ENCODE peak calls at places on chromosomes 3 and 15, in ten cellular contexts. One of them, this sample, is unnamed.
A peak's percentile ranks its signal among the peaks of the same experiment; 100 is the strongest.

GRCh38 chr15:70669006-70669602 is 94.3 kb downstream of the UACA start:
- DNase-seq in pancreas: no peak
- DNase-seq in IMR-90: no peak
- DNase-seq in lower lobe of right lung: no peak
- DNase-seq in breast epithelium: no peak
- DNase-seq in stomach: no peak
- DNase-seq in hepatocyte: no peak
- DNase-seq in suprapubic skin: no peak
- DNase-seq in CD4-positive, alpha-beta T cell: no peak
- DNase-seq in fibroblast of lung: no peak
- DNase-seq in this sample: no peak

GRCh38 chr15:92920595-92921169 is 20.6 kb downstream of the CHD2 start:
- DNase-seq in lower lobe of right lung: no peak
- DNase-seq in suprapubic skin: no peak
- DNase-seq in CD4-positive, alpha-beta T cell: no peak
- DNase-seq in pancreas: no peak
- DNase-seq in breast epithelium: no peak
- DNase-seq in hepatocyte: no peak
- DNase-seq in stomach: no peak
- DNase-seq in fibroblast of lung: no peak
- DNase-seq in IMR-90: no peak
- DNase-seq in this sample: no peak

GRCh38 chr3:76938962-76939361 is 100.9 kb upstream of the ROBO2 start:
- DNase-seq in CD4-positive, alpha-beta T cell: no peak
- DNase-seq in IMR-90: no peak
- DNase-seq in suprapubic skin: no peak
- DNase-seq in fibroblast of lung: no peak
- DNase-seq in hepatocyte: no peak
- DNase-seq in stomach: no peak
- DNase-seq in breast epithelium: no peak
- DNase-seq in pancreas: no peak
- DNase-seq in lower lobe of right lung: no peak
- DNase-seq in this sample: no peak

GRCh38 chr3:78878011-78878410 is 889.8 kb downstream of the ROBO1 start:
- DNase-seq in lower lobe of right lung: no peak
- DNase-seq in fibroblast of lung: peak; percentile 89
- DNase-seq in hepatocyte: no peak
- DNase-seq in CD4-positive, alpha-beta T cell: no peak
- DNase-seq in breast epithelium: no peak
- DNase-seq in suprapubic skin: no peak
- DNase-seq in pancreas: no peak
- DNase-seq in IMR-90: peak; percentile 80
- DNase-seq in stomach: no peak
- DNase-seq in this sample: peak; percentile 41

GRCh38 chr3:154522031-154522430 is 92.0 kb upstream of the GPR149 start:
- DNase-seq in breast epithelium: no peak
- DNase-seq in stomach: no peak
- DNase-seq in hepatocyte: no peak
- DNase-seq in IMR-90: no peak
- DNase-seq in lower lobe of right lung: no peak
- DNase-seq in CD4-positive, alpha-beta T cell: no peak
- DNase-seq in pancreas: no peak
- DNase-seq in suprapubic skin: no peak
- DNase-seq in fibroblast of lung: no peak
- DNase-seq in this sample: no peak

GRCh38 chr15:79896634-79897379 is at the start of gene MTHFS:
- DNase-seq in CD4-positive, alpha-beta T cell: peak; percentile 74
- DNase-seq in hepatocyte: peak; percentile 92
- DNase-seq in pancreas: peak; percentile 86
- DNase-seq in breast epithelium: peak; percentile 73
- DNase-seq in fibroblast of lung: peak; percentile 74
- DNase-seq in stomach: peak; percentile 81
- DNase-seq in lower lobe of right lung: peak; percentile 91
- DNase-seq in IMR-90: peak; percentile 56
- DNase-seq in suprapubic skin: peak; percentile 84
- DNase-seq in this sample: no peak

GRCh38 chr3:51682079-51682478 is 11.0 kb downstream of the TEX264 start:
- DNase-seq in suprapubic skin: no peak
- DNase-seq in fibroblast of lung: peak; percentile 74
- DNase-seq in stomach: peak; percentile 56
- DNase-seq in IMR-90: peak; percentile 88
- DNase-seq in breast epithelium: no peak
- DNase-seq in hepatocyte: peak; percentile 87
- DNase-seq in lower lobe of right lung: no peak
- DNase-seq in pancreas: peak; percentile 21
- DNase-seq in CD4-positive, alpha-beta T cell: peak; percentile 62
- DNase-seq in this sample: peak; percentile 67

GRCh38 chr3:146540236-146540635 is 4.2 kb downstream of the PLSCR1 start:
- DNase-seq in CD4-positive, alpha-beta T cell: no peak
- DNase-seq in pancreas: no peak
- DNase-seq in hepatocyte: no peak
- DNase-seq in breast epithelium: no peak
- DNase-seq in suprapubic skin: no peak
- DNase-seq in fibroblast of lung: no peak
- DNase-seq in stomach: no peak
- DNase-seq in lower lobe of right lung: no peak
- DNase-seq in IMR-90: no peak
- DNase-seq in this sample: no peak

GRCh38 chr3:60890226-60890625 is 361.0 kb downstream of the FHIT start:
- DNase-seq in lower lobe of right lung: no peak
- DNase-seq in stomach: no peak
- DNase-seq in breast epithelium: no peak
- DNase-seq in CD4-positive, alpha-beta T cell: no peak
- DNase-seq in IMR-90: no peak
- DNase-seq in fibroblast of lung: no peak
- DNase-seq in hepatocyte: no peak
- DNase-seq in suprapubic skin: no peak
- DNase-seq in pancreas: peak; percentile 11
- DNase-seq in this sample: no peak

DNA sequence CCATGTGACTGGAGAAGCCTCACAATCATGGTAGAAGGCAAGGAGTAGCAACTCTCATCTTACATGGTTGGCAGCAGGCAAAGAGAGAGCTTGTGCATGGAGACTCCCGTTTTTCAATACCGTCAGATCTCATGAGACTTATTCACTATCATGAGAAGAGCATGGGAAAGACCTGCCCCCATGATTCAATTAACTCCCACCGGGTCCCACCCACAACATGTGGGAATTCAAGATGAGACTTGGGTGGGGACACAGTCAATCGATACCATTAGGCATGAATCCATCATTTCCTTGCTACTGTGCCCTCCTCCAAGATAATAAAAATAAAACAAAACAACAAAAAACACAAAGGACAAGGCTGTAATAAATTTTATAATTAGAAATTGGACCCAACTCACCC is 384.7 kb upstream of the MEIS2 start:
- DNase-seq in CD4-positive, alpha-beta T cell: no peak
- DNase-seq in suprapubic skin: no peak
- DNase-seq in pancreas: no peak
- DNase-seq in stomach: no peak
- DNase-seq in breast epithelium: no peak
- DNase-seq in IMR-90: no peak
- DNase-seq in lower lobe of right lung: no peak
- DNase-seq in fibroblast of lung: no peak
- DNase-seq in hepatocyte: no peak
- DNase-seq in this sample: no peak
- TF ChIP-seq CTCF in CD4-positive, alpha-beta T cell: no peak
- TF ChIP-seq CTCF in suprapubic skin: no peak
- TF ChIP-seq CTCF in pancreas: no peak
- TF ChIP-seq CTCF in stomach: no peak
- TF ChIP-seq CTCF in breast epithelium: no peak
- TF ChIP-seq CTCF in IMR-90: no peak
- TF ChIP-seq CTCF in lower lobe of right lung: no peak
- TF ChIP-seq CTCF in fibroblast of lung: no peak
- TF ChIP-seq CTCF in hepatocyte: no peak
- TF ChIP-seq CTCF in this sample: no peak

GRCh38 chr15:67224889-67225288 is 29.6 kb downstream of the AAGAB start:
- DNase-seq in IMR-90: no peak
- DNase-seq in hepatocyte: peak; percentile 7
- DNase-seq in lower lobe of right lung: no peak
- DNase-seq in pancreas: no peak
- DNase-seq in fibroblast of lung: no peak
- DNase-seq in stomach: no peak
- DNase-seq in suprapubic skin: no peak
- DNase-seq in breast epithelium: no peak
- DNase-seq in CD4-positive, alpha-beta T cell: no peak
- DNase-seq in this sample: no peak
- H3K27ac ChIP-seq in IMR-90: no peak overlapping the region
- H3K27ac ChIP-seq in hepatocyte: no peak overlapping the region
- H3K27ac ChIP-seq in lower lobe of right lung: no peak overlapping the region
- H3K27ac ChIP-seq in pancreas: no peak overlapping the region
- H3K27ac ChIP-seq in fibroblast of lung: peak overlapping the region; percentile 3
- H3K27ac ChIP-seq in stomach: no peak overlapping the region
- H3K27ac ChIP-seq in suprapubic skin: no peak overlapping the region
- H3K27ac ChIP-seq in breast epithelium: no peak overlapping the region
- H3K27ac ChIP-seq in CD4-positive, alpha-beta T cell: no peak overlapping the region
- H3K27ac ChIP-seq in this sample: no peak overlapping the region

DNA sequence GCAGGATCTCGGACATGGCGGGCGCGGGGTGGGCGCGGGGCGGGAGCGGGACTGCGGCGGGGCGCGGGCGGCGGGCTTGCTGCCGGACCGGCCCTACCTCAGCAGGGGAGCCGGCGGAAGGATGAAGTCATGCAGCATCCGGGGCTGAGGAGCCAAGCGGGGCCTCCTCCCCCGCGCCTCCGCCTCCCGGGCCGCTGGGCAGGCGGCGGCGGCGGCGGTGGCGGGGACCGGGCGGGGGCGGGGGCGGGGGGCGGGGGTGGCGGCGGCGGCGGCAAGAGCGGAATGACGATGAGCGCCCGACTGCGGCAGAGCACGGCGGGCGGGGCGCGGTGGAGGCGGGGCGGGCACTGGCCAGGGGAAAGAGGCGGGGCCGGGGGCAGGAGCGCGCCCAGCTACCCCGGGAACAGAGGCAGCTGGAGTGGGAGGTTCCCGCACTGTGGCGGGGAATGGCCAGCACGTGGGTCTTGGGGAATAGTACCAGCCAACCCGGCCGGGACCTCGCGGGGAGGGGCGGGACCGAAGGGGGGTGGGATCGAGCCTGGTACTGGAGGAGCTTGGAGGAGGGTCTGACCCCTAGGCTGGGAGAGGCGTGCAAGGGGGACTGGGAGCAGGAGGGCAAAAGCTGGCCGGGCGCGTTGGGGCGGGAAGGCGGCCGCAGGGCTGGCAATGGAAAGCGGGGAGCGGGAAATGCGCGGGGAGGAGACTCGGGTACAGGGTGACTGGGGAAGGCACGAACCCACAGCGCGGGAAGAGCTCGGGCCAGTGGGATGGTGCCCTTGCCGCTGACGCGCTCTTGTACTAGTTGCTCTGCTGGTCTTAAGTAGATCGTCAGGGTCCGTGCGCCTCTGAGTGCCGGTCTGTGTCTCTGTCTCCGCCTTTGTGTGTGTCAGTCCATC is at the start of gene CAMK2N2:
- DNase-seq in lower lobe of right lung: peak; percentile 61
- DNase-seq in IMR-90: peak; percentile 47
- DNase-seq in fibroblast of lung: peak; percentile 60
- DNase-seq in pancreas: peak; percentile 99
- DNase-seq in breast epithelium: no peak
- DNase-seq in suprapubic skin: no peak
- DNase-seq in hepatocyte: peak; percentile 69
- DNase-seq in stomach: peak; percentile 63
- DNase-seq in CD4-positive, alpha-beta T cell: no peak
- DNase-seq in this sample: no peak
- H3K27me3 ChIP-seq in lower lobe of right lung: peaks cover 67% of the 10 kb centered on the region
- H3K27me3 ChIP-seq in IMR-90: peaks cover 37% of the 10 kb centered on the region
- H3K27me3 ChIP-seq in fibroblast of lung: peaks cover 32% of the 10 kb centered on the region
- H3K27me3 ChIP-seq in pancreas: no peaks in the 10 kb centered on the region
- H3K27me3 ChIP-seq in breast epithelium: peaks cover 29% of the 10 kb centered on the region
- H3K27me3 ChIP-seq in suprapubic skin: peaks cover 66% of the 10 kb centered on the region
- H3K27me3 ChIP-seq in hepatocyte: peaks cover 58% of the 10 kb centered on the region
- H3K27me3 ChIP-seq in stomach: peaks cover 9% of the 10 kb centered on the region
- H3K27me3 ChIP-seq in CD4-positive, alpha-beta T cell: peaks cover 37% of the 10 kb centered on the region
- H3K27me3 ChIP-seq in this sample: peaks cover 31% of the 10 kb centered on the region

DNA sequence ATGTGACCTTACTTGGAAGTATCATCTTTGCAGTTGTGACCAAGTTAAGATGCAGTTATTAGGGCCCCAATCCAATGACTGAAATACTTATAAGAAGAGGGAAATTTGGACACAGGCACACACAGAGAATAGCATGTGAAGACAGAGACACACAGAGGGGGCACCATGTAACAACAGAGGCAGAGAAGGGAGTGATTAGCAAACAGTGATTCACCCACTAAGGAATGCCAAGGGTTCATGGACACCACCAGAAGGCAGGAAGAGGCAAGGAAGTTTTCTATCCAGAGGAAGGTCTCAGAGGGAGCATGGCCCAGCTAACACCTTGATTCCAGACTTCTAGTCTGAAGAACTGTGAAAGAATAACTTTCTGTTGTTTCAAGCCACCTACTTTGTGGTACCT is 25.0 kb downstream of the SIDT1 start:
- DNase-seq in suprapubic skin: no peak
- DNase-seq in stomach: no peak
- DNase-seq in breast epithelium: no peak
- DNase-seq in pancreas: no peak
- DNase-seq in lower lobe of right lung: no peak
- DNase-seq in fibroblast of lung: peak; percentile 39
- DNase-seq in IMR-90: peak; percentile 21
- DNase-seq in hepatocyte: peak; percentile 36
- DNase-seq in CD4-positive, alpha-beta T cell: no peak
- DNase-seq in this sample: no peak
- TF ChIP-seq CTCF in suprapubic skin: no peak
- TF ChIP-seq CTCF in stomach: no peak
- TF ChIP-seq CTCF in breast epithelium: no peak
- TF ChIP-seq CTCF in pancreas: no peak
- TF ChIP-seq CTCF in lower lobe of right lung: no peak
- TF ChIP-seq CTCF in fibroblast of lung: no peak
- TF ChIP-seq CTCF in IMR-90: no peak
- TF ChIP-seq CTCF in hepatocyte: peak; percentile 6
- TF ChIP-seq CTCF in CD4-positive, alpha-beta T cell: no peak
- TF ChIP-seq CTCF in this sample: no peak

DNA sequence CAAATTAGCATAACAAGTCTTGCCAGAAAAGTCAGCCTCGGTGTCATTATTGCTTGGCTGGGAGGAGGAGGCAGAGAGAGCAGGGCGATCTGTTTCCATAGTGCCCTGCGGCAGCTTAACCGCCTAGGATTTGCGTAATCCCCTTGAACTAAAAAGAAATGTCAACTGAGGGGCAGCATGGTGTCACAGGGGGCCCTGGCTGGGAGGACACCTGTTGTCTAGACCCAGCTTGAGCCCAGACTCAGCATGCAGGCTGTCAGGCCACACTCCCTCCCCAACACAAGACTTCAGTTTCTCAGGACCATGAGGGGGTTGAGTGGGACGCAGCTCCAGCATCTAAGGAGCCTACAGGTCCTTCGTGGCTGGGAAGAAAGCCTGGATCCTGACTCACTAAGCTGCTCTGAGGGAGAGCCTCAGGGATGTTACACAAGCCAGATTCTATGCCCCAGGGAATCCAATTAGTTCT is 17.3 kb downstream of the MRPS11 start:
- DNase-seq in pancreas: no peak
- DNase-seq in lower lobe of right lung: no peak
- DNase-seq in IMR-90: peak; percentile 64
- DNase-seq in stomach: no peak
- DNase-seq in suprapubic skin: no peak
- DNase-seq in fibroblast of lung: peak; percentile 45
- DNase-seq in CD4-positive, alpha-beta T cell: no peak
- DNase-seq in breast epithelium: no peak
- DNase-seq in hepatocyte: peak; percentile 37
- DNase-seq in this sample: no peak
- H3K27ac ChIP-seq in pancreas: no peak overlapping the region
- H3K27ac ChIP-seq in lower lobe of right lung: no peak overlapping the region
- H3K27ac ChIP-seq in IMR-90: no peak overlapping the region
- H3K27ac ChIP-seq in stomach: no peak overlapping the region
- H3K27ac ChIP-seq in suprapubic skin: no peak overlapping the region
- H3K27ac ChIP-seq in fibroblast of lung: no peak overlapping the region
- H3K27ac ChIP-seq in CD4-positive, alpha-beta T cell: no peak overlapping the region
- H3K27ac ChIP-seq in breast epithelium: no peak overlapping the region
- H3K27ac ChIP-seq in hepatocyte: no peak overlapping the region
- H3K27ac ChIP-seq in this sample: no peak overlapping the region